ENCODE peak calls at places on chromosomes 7 and 10, in eight cellular contexts. P is right lobe of liver, X is HCT116, F is upper lobe of left lung, R is neuronal stem cell, I is GM23248, C is heart right ventricle, J is hepatocyte. Z is an unnamed sample. For H3K9me3, the result is how much of the 10 kb centered on the place peaks cover.

GRCh38 chr7:73830872-73831655 is at the start of gene CLDN4:
- DNase-seq in P (no peak), X (peak), F (peak), R (peak), I (no peak), C (no peak), J (peak), Z (peak)

GRCh38 chr7:44184221-44184873 is 4.9 kb downstream of the GCK start:
- DNase-seq in P (no peak), X (peak), F (no peak), R (no peak), I (peak), C (no peak), J (peak), Z (peak)

GRCh38 chr7:45149606-45150005 is 8.0 kb upstream of the RAMP3 start:
- DNase-seq in P (no peak), X (no peak), F (no peak), R (no peak), I (no peak), C (no peak), J (no peak), Z (no peak)

GRCh38 chr10:78913219-78914059 is 155.3 kb upstream of the ZMIZ1 start:
- DNase-seq in P (peak), X (no peak), F (no peak), R (peak), I (no peak), C (no peak), J (no peak), Z (peak)

GRCh38 chr10:116974442-116975005 is 30.5 kb downstream of the SHTN1 start:
- DNase-seq in P (no peak), X (peak), F (no peak), R (no peak), I (peak), C (no peak), J (no peak), Z (no peak)

GRCh38 chr10:79202188-79203013 is 133.6 kb downstream of the ZMIZ1 start:
- DNase-seq in P (no peak), X (no peak), F (peak), R (no peak), I (peak), C (no peak), J (peak), Z (peak)

GRCh38 chr7:149097088-149097487 is 6.6 kb upstream of the ZNF786 start:
- DNase-seq in P (no peak), X (no peak), F (no peak), R (no peak), I (peak), C (no peak), J (no peak), Z (no peak)

GRCh38 chr10:78642261-78642660 is 426.5 kb upstream of the ZMIZ1 start:
- DNase-seq in P (no peak), X (no peak), F (no peak), R (no peak), I (no peak), C (no peak), J (no peak), Z (no peak)

GRCh38 chr10:133012573-133013359 is 70.4 kb upstream of the CFAP46 start:
- DNase-seq in P (no peak), X (no peak), F (peak), R (no peak), I (no peak), C (no peak), J (no peak), Z (no peak)

GRCh38 chr7:94301024-94301588 is 93.6 kb upstream of the COL1A2 start:
- DNase-seq in P (no peak), X (peak), F (peak), R (peak), I (peak), C (peak), J (peak), Z (peak)

GRCh38 chr7:37514520-37514919 is 65.9 kb upstream of the ELMO1 start:
- DNase-seq in P (no peak), X (no peak), F (no peak), R (no peak), I (no peak), C (no peak), J (no peak), Z (no peak)

GRCh38 chr7:132500727-132501410 is 75.4 kb downstream of the PLXNA4 start:
- DNase-seq in P (no peak), X (no peak), F (no peak), R (no peak), I (peak), C (peak), J (peak), Z (peak)

GRCh38 chr7:39357648-39358047 is 208.6 kb upstream of the YAE1 start:
- DNase-seq in P (no peak), X (peak), F (no peak), R (peak), I (no peak), C (no peak), J (no peak), Z (peak)

GRCh38 chr7:135249901-135250300 is 16.3 kb downstream of the STRA8 start:
- DNase-seq in P (no peak), X (no peak), F (no peak), R (no peak), I (no peak), C (no peak), J (no peak), Z (no peak)

GRCh38 chr10:5540080-5540479 is 15.3 kb downstream of the CALML3 start:
- DNase-seq in P (no peak), X (no peak), F (no peak), R (no peak), I (no peak), C (no peak), J (no peak), Z (no peak)

GRCh38 chr10:123640016-123640535 is 26.1 kb upstream of the GPR26 start:
- DNase-seq in P (no peak), X (no peak), F (no peak), R (no peak), I (peak), C (no peak), J (no peak), Z (no peak)

GRCh38 chr7:159091480-159092475 is 52.9 kb downstream of the VIPR2 start:
- DNase-seq in P (no peak), X (no peak), F (no peak), R (no peak), I (no peak), C (no peak), J (no peak), Z (peak)

GRCh38 chr7:100469227-100470044 is 5.4 kb upstream of the SPACDR start:
- DNase-seq in P (peak), X (no peak), F (peak), R (peak), I (peak), C (peak), J (peak), Z (peak)

GRCh38 chr7:80907141-80907601 is 11.7 kb downstream of the SEMA3C start:
- DNase-seq in P (no peak), X (no peak), F (no peak), R (no peak), I (no peak), C (no peak), J (peak), Z (no peak)

GRCh38 chr10:110568055-110568735 is 700 bp downstream of the SMC3 start:
- DNase-seq in P (no peak), X (no peak), F (peak), R (no peak), I (peak), C (no peak), J (peak), Z (peak)

GRCh38 chr10:43211030-43211429 is 55.8 kb downstream of the RASGEF1A start:
- DNase-seq in P (peak), X (no peak), F (no peak), R (no peak), I (peak), C (no peak), J (peak), Z (peak)

GRCh38 chr7:22238354-22239311 is 118.3 kb downstream of the RAPGEF5 start:
- DNase-seq in P (no peak), X (no peak), F (no peak), R (no peak), I (peak), C (no peak), J (no peak), Z (no peak)

GRCh38 chr7:112556633-112557032 is 75.8 kb downstream of the LSMEM1 start:
- DNase-seq in P (no peak), X (no peak), F (no peak), R (no peak), I (peak), C (no peak), J (no peak), Z (no peak)

GRCh38 chr7:32489788-32490126 is 423 bp downstream of the LSM5 start:
- DNase-seq in P (no peak), X (no peak), F (no peak), R (no peak), I (no peak), C (no peak), J (no peak), Z (no peak)
- H3K4me3 ChIP-seq in P (peak), X (peak), F (peak), R (peak), I (peak), C (peak), J (peak), Z (peak)

DNA sequence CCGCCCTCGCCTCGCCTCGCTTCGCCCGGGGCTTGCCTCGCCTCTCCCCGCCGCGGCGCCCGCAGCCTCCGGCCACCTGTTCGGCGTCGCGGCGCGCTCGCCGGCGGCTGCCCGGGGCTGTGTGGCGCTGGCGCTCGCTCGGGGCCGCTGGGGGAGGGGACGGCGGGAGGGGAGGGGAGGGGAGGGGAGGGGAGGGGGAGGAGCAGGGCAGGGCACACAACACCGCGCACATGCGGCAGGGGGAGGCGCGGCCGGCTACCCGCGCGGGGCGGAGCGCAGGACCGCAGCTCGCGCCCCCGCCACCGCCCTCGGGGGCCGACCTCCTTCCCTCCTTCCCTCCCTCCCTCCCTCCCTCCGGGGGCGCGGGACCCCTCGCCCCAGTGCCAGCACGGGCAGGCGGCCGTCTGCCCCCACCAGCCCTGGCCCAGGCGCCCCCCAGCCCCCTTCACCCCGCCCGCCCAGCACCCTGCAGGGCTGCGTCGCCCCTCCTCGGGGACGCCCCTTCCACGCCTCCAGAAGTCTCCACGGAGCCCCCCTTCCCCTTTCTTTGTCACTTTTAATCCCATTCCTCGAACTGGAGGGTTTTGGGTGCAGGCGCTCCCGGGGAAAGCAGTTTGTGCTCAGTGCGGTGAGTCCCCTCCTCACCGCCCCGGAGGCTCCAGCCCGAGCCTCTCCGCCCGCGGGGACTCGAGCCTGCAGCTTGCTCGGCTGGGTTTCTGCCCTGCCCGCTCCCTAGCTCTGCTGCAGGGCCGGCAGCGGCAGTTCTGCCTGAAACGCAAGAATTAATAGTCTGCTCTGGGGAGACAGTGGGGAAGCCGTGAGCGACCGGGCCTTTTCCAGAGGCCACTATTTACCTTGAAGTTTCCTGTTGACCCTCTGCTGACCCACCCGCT is at the start of gene PARD3:
- DNase-seq in P (peak), X (no peak), F (peak), R (peak), I (peak), C (peak), J (peak), Z (peak)
- H3K27ac ChIP-seq in P (peak), X (peak), F (peak), R (peak), I (peak), C (peak), J (peak), Z (peak)

DNA sequence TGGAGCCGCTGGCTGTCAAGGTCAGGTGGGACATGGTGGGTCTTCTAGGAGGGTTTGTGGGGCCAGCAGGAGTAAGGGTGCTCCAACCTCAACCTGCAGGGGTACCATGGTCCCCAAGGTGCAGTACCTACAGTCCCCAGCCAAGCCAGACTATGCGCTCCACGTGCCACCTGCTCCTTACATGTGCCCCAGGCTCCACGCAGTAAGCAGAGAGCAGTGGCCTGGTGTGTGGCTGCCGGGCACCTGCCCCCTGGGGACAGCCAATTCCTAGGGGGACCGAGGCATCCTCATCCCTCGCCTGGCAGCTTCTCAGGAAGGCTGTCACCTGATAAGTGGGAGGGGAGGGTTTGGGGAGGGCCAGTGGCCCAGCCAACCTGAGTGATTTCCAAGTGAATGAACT is 11.7 kb upstream of the ZNF716 start:
- DNase-seq in P (no peak), X (no peak), F (no peak), R (no peak), I (no peak), C (no peak), J (no peak), Z (no peak)
- H3K9me3 ChIP-seq in P (under half), X (under half), F (under half), R (under half), I (under half), C (under half), J (under half), Z (under half)

GRCh38 chr7:770336-770735 is 43.3 kb upstream of the PRKAR1B start:
- DNase-seq in P (no peak), X (no peak), F (no peak), R (no peak), I (no peak), C (no peak), J (no peak), Z (no peak)
- H3K4me3 ChIP-seq in P (no peak), X (no peak), F (no peak), R (no peak), I (no peak), C (no peak), J (no peak), Z (no peak)

GRCh38 chr10:80204801-80205477 is 398 bp downstream of the ANXA11 start:
- DNase-seq in P (no peak), X (no peak), F (no peak), R (no peak), I (peak), C (no peak), J (peak), Z (peak)

GRCh38 chr10:80204193-80204714 is 1.1 kb downstream of the ANXA11 start:
- DNase-seq in P (peak), X (no peak), F (peak), R (no peak), I (peak), C (no peak), J (peak), Z (no peak)

GRCh38 chr10:80201592-80202256 is 3.6 kb downstream of the ANXA11 start:
- DNase-seq in P (no peak), X (no peak), F (peak), R (no peak), I (no peak), C (no peak), J (no peak), Z (no peak)

GRCh38 chr10:80203835-80204148 is 1.5 kb downstream of the ANXA11 start:
- DNase-seq in P (no peak), X (no peak), F (no peak), R (no peak), I (no peak), C (no peak), J (no peak), Z (no peak)

GRCh38 chr10:80202934-80203834 is 2.2 kb downstream of the ANXA11 start:
- DNase-seq in P (peak), X (peak), F (peak), R (no peak), I (peak), C (peak), J (peak), Z (peak)
- H3K27ac ChIP-seq in P (peak), X (peak), F (peak), R (no peak), I (peak), C (peak), J (peak), Z (peak)

GRCh38 chr7:157990226-157990877 is 597.3 kb downstream of the PTPRN2 start:
- DNase-seq in P (no peak), X (no peak), F (no peak), R (no peak), I (no peak), C (no peak), J (no peak), Z (no peak)
- H3K9me3 ChIP-seq in P (under half), X (under half), F (under half), R (under half), I (under half), C (under half), J (under half), Z (under half)